ENCODE peak calls at places on chromosomes 3 and 15, in six cellular contexts. J is right lobe of liver, R is endothelial cell of umbilical vein, K is body of pancreas, N is H1, S is HepG2. P is an unnamed sample.

GRCh38 chr15:89361451-89362202 is 27.0 kb upstream of the POLG start:
- DNase-seq in J (peak), R (peak), K (peak), N (no peak), S (peak), P (peak)

GRCh38 chr3:100957407-100958100 is 35.7 kb downstream of the ABI3BP start:
- DNase-seq in J (no peak), R (no peak), K (no peak), N (no peak), S (no peak), P (no peak)

GRCh38 chr3:193944161-193944884 is 191.6 kb upstream of the HES1 start:
- DNase-seq in J (no peak), R (no peak), K (no peak), N (no peak), S (no peak), P (no peak)

GRCh38 chr15:74964794-74965193 is 8.2 kb upstream of the RPP25 start:
- DNase-seq in J (no peak), R (peak), K (peak), N (no peak), S (no peak), P (no peak)

GRCh38 chr3:134054881-134055280 is 25.2 kb upstream of the SLCO2A1 start:
- DNase-seq in J (no peak), R (no peak), K (no peak), N (no peak), S (no peak), P (no peak)

GRCh38 chr15:84983711-84984110 is 2.1 kb downstream of the PDE8A start:
- DNase-seq in J (no peak), R (no peak), K (no peak), N (no peak), S (no peak), P (no peak)

GRCh38 chr15:78206326-78207109 is 27.8 kb downstream of the ACSBG1 start:
- DNase-seq in J (no peak), R (no peak), K (no peak), N (no peak), S (no peak), P (no peak)

GRCh38 chr15:101078669-101079323 is 159.6 kb downstream of the LRRK1 start:
- DNase-seq in J (no peak), R (no peak), K (no peak), N (no peak), S (no peak), P (no peak)

GRCh38 chr15:37131639-37132038 is 31.3 kb upstream of the MEIS2 start:
- DNase-seq in J (no peak), R (no peak), K (no peak), N (no peak), S (no peak), P (no peak)

GRCh38 chr15:70501121-70501727 is 262.1 kb downstream of the UACA start:
- DNase-seq in J (no peak), R (no peak), K (no peak), N (no peak), S (no peak), P (no peak)

GRCh38 chr3:130729154-130729553 is 17.5 kb downstream of the PIK3R4 start:
- DNase-seq in J (no peak), R (no peak), K (no peak), N (no peak), S (no peak), P (no peak)

GRCh38 chr3:10702961-10703740 is 112.9 kb upstream of the SLC6A11 start:
- DNase-seq in J (no peak), R (peak), K (no peak), N (peak), S (no peak), P (no peak)

GRCh38 chr3:53829605-53830004 is 16.6 kb downstream of the CHDH start:
- DNase-seq in J (no peak), R (no peak), K (no peak), N (no peak), S (no peak), P (no peak)

GRCh38 chr15:83783227-83783626 is 129.3 kb downstream of the ADAMTSL3 start:
- DNase-seq in J (no peak), R (no peak), K (no peak), N (no peak), S (no peak), P (no peak)

GRCh38 chr3:61594978-61595687 is 33.8 kb downstream of the PTPRG start:
- DNase-seq in J (no peak), R (no peak), K (no peak), N (no peak), S (no peak), P (no peak)

GRCh38 chr15:71152542-71152941 is 37.3 kb downstream of the THSD4 start:
- DNase-seq in J (no peak), R (no peak), K (no peak), N (no peak), S (no peak), P (no peak)

GRCh38 chr3:43473228-43473627 is 148.6 kb downstream of the ANO10 start:
- DNase-seq in J (no peak), R (no peak), K (no peak), N (no peak), S (no peak), P (no peak)

GRCh38 chr3:73432021-73432722 is 192.6 kb downstream of the PDZRN3 start:
- DNase-seq in J (no peak), R (peak), K (peak), N (no peak), S (peak), P (no peak)

GRCh38 chr3:179666436-179667035 is 13.7 kb downstream of the USP13 start:
- DNase-seq in J (peak), R (peak), K (peak), N (no peak), S (no peak), P (peak)

GRCh38 chr3:39333607-39334006 is 4.1 kb downstream of the CCR8 start:
- DNase-seq in J (no peak), R (no peak), K (no peak), N (no peak), S (no peak), P (no peak)

GRCh38 chr3:99843590-99844260 is 26.1 kb downstream of the CMSS1 start:
- DNase-seq in J (peak), R (peak), K (peak), N (no peak), S (no peak), P (no peak)

GRCh38 chr3:52871761-52872160 is 25.6 kb downstream of the STIMATE start:
- DNase-seq in J (no peak), R (no peak), K (no peak), N (no peak), S (no peak), P (no peak)

GRCh38 chr15:92683511-92683834 is 27.9 kb upstream of the FAM174B start:
- DNase-seq in J (peak), R (peak), K (peak), N (peak), S (peak), P (no peak)

GRCh38 chr15:29765898-29766537 is 56.2 kb downstream of the TJP1 start:
- DNase-seq in J (peak), R (no peak), K (no peak), N (no peak), S (no peak), P (peak)

GRCh38 chr3:12898980-12899755 is 57.8 kb upstream of the RPL32 start:
- DNase-seq in J (peak), R (no peak), K (no peak), N (no peak), S (no peak), P (no peak)

GRCh38 chr3:51975857-51976549 is 1.1 kb downstream of the ABHD14A start:
- DNase-seq in J (peak), R (peak), K (peak), N (no peak), S (peak), P (peak)

GRCh38 chr3:124246366-124246765 is 254.4 kb upstream of the ROPN1 start:
- DNase-seq in J (no peak), R (no peak), K (no peak), N (no peak), S (no peak), P (no peak)

GRCh38 chr3:194166682-194167479 is 30.9 kb downstream of the HES1 start:
- DNase-seq in J (no peak), R (peak), K (peak), N (no peak), S (no peak), P (peak)

GRCh38 chr3:73665317-73665716 is 40.6 kb upstream of the PDZRN3 start:
- DNase-seq in J (no peak), R (no peak), K (no peak), N (no peak), S (no peak), P (no peak)

GRCh38 chr3:108235290-108235689 is 13.1 kb upstream of the IFT57 start:
- DNase-seq in J (no peak), R (no peak), K (no peak), N (no peak), S (no peak), P (no peak)

GRCh38 chr3:73709712-73710111 is 85.0 kb upstream of the PDZRN3 start:
- DNase-seq in J (no peak), R (no peak), K (no peak), N (no peak), S (no peak), P (no peak)

GRCh38 chr3:139102606-139103005 is 57.9 kb upstream of the PRR23C start:
- DNase-seq in J (no peak), R (no peak), K (no peak), N (no peak), S (no peak), P (no peak)

GRCh38 chr3:117184574-117184973 is 475.0 kb downstream of the TUSC7 start:
- DNase-seq in J (no peak), R (peak), K (no peak), N (no peak), S (no peak), P (no peak)

GRCh38 chr3:34284959-34285358 is 486.5 kb downstream of the PDCD6IP start:
- DNase-seq in J (no peak), R (no peak), K (no peak), N (no peak), S (no peak), P (no peak)

GRCh38 chr3:150545419-150546225 is 674 bp downstream of the SERP1 start:
- DNase-seq in J (peak), R (peak), K (peak), N (no peak), S (peak), P (no peak)

GRCh38 chr15:100766225-100767001 is 113.2 kb upstream of the ALDH1A3 start:
- DNase-seq in J (no peak), R (no peak), K (no peak), N (no peak), S (no peak), P (no peak)

GRCh38 chr3:14290631-14291385 is 111.6 kb upstream of the SLC6A6 start:
- DNase-seq in J (no peak), R (no peak), K (no peak), N (no peak), S (no peak), P (no peak)

GRCh38 chr3:14289590-14290453 is 111.2 kb downstream of the LSM3 start:
- DNase-seq in J (no peak), R (peak), K (peak), N (no peak), S (peak), P (peak)

GRCh38 chr3:14286887-14287496 is 108.4 kb downstream of the LSM3 start:
- DNase-seq in J (no peak), R (no peak), K (no peak), N (no peak), S (no peak), P (no peak)

GRCh38 chr3:14288833-14289451 is 110.3 kb downstream of the LSM3 start:
- DNase-seq in J (no peak), R (no peak), K (no peak), N (no peak), S (no peak), P (no peak)

DNA sequence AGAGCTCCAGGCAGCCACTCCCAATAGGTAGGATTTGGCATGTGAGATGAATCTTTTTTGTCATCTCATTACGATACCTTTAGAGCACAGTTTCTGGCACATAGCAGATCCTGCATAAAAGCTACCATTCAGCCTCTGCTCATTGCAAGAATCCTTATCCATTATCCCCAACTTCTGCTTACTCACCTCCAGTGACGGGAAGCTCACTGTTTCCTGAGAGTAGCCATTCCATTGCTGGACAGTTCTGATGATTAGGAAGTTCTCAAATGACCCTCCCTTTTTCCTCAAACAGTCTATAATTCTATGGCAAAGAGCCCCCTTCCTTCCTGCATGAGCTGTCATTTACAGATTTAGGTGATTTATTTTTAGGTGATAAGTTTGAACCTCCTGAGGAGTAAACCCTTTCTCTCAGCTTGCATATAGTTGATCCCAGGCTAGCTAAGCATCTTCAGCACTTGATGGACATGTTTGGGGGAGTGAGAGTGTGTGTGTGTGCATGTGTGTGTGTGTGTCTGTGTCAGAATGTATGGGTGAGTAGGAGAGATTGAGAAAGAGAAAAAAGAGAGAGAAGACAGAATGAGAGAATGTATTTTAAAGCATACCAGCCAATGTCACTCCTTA is 109.7 kb downstream of the LSM3 start:
- DNase-seq in J (no peak), R (no peak), K (no peak), N (no peak), S (no peak), P (no peak)
- H3K27ac ChIP-seq in J (no peak), R (no peak), K (no peak), N (no peak), S (no peak), P (no peak)

GRCh38 chr15:76905855-76906254 is 715 bp upstream of the SCAPER start:
- DNase-seq in J (no peak), R (no peak), K (peak), N (no peak), S (no peak), P (peak)

GRCh38 chr15:76903251-76903681 is 1.9 kb downstream of the SCAPER start:
- DNase-seq in J (no peak), R (peak), K (no peak), N (no peak), S (peak), P (no peak)

GRCh38 chr15:76901965-76902364 is 3.2 kb downstream of the SCAPER start:
- DNase-seq in J (no peak), R (no peak), K (no peak), N (no peak), S (no peak), P (no peak)

GRCh38 chr15:76904461-76905012 is 603 bp downstream of the SCAPER start:
- DNase-seq in J (no peak), R (peak), K (peak), N (no peak), S (peak), P (peak)

DNA sequence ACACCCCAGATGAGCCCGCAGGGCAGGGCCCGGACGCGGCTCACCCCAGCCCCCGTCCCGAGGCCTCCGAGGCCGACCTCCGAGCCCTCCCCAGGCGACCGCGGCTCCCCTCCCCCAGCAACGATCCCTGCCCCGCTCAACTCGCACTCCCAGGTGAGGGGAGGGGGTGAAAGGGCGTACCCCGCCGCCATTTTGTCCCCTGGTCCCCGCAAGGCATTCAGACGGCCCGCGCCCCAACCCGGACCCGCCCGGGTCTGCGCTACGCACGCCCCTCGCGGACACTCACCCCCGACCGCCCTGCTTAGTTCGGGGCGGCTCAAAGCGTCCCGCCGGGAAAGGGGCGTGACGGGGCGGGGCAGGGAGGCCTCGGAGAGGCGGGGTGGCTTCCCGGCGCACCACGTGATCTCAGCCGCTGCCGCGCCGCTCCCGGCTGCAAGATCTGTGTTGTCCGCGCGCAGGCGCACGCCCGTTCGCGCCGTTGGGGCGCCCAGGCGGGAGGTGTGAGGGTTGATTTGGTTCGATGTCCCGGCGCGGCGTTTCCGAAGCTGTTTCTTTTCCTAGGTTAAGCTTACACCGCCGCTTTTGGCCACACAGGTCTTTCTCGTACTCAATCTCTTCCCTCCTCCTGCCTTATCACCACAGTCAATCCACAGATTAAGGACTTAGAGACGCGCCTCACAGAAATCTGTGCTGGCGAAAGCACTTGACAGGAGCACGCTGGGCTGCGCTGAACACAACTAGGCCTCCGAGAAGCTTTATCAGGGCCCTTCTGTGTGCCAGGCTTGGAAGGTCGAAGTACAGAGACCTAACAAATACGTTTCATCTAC is at the start of gene SCAPER:
- DNase-seq in J (peak), R (peak), K (peak), N (peak), S (peak), P (peak)
- TF ChIP-seq POLR2A in J (peak), R (peak), K (peak), N (no peak), S (no peak), P (peak)

DNA sequence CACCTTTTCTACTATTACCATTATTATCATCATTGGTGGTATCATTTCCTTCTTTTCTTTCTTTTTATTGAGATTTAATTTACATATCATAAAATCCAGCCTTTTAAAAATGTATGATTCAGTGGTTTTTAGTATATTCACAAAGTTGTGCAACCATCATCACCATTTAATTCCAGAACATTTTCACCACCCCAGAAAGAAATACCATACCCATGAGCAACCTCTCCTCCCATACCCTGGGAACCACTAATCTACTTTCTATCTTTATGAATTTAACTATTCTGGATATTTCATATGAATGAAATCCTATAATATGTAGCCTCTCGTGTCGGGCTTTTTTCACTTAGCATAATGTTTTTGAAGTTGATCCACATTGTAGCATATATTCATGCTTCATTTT is 29.1 kb downstream of the AAGAB start:
- DNase-seq in J (no peak), R (no peak), K (no peak), N (no peak), S (no peak), P (no peak)
- H3K27ac ChIP-seq in J (no peak), R (no peak), K (no peak), N (no peak), S (no peak), P (no peak)

GRCh38 chr3:49553690-49554634 is at the start of gene BSN:
- DNase-seq in J (peak), R (peak), K (peak), N (peak), S (peak), P (peak)
- TF ChIP-seq POLR2A in J (no peak), R (no peak), K (peak), N (no peak), S (no peak), P (peak)

DNA sequence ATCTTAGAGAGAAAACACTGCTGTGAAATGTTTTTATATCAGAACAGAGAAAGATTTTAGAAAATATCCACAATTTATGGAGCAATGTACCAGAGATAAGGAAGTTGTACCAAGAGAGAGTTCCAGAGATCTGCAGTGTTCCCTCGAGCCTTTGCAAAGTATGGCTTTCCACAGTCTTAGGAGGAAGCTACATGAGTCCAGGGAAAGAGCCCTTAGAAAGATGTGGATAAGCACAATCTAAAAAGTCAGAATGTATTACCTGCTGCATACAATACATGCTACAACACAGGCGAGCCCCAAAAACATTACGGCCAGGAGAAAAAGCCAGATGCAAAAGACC is 56.4 kb downstream of the ZNF860 start:
- DNase-seq in J (no peak), R (no peak), K (no peak), N (no peak), S (no peak), P (no peak)
- H3K27ac ChIP-seq in J (no peak), R (no peak), K (no peak), N (no peak), S (no peak), P (no peak)

GRCh38 chr3:177358085-177358967 is 161.0 kb upstream of the TBL1XR1 start:
- DNase-seq in J (peak), R (peak), K (peak), N (no peak), S (peak), P (peak)
- TF ChIP-seq POLR2A in J (peak), R (no peak), K (no peak), N (no peak), S (peak), P (no peak)